ENCODE peak calls at places on chromosome 12, in five cellular contexts. Q, K, D, Z and A are unnamed samples.

GRCh38 chr12:4099276-4099675 is 174.3 kb upstream of the CCND2 start:
- DNase-seq in Q (no peak), K (no peak), D (no peak), Z (no peak), A (no peak)

GRCh38 chr12:452667-453210 is 7.0 kb upstream of the B4GALNT3 start:
- DNase-seq in Q (no peak), K (peak), D (no peak), Z (peak), A (no peak)

GRCh38 chr12:51848843-51849735 is 571 bp upstream of the FIGNL2 start:
- DNase-seq in Q (no peak), K (no peak), D (no peak), Z (no peak), A (no peak)

GRCh38 chr12:124286414-124286813 is 8.5 kb upstream of the RFLNA start:
- DNase-seq in Q (no peak), K (no peak), D (no peak), Z (no peak), A (no peak)

GRCh38 chr12:124379938-124380754 is 85.3 kb downstream of the RFLNA start:
- DNase-seq in Q (peak), K (no peak), D (peak), Z (peak), A (peak)

GRCh38 chr12:1936406-1937320 is 18.2 kb upstream of the CACNA2D4 start:
- DNase-seq in Q (peak), K (no peak), D (peak), Z (peak), A (no peak)

GRCh38 chr12:40691913-40692616 is at the start of gene CNTN1:
- DNase-seq in Q (no peak), K (no peak), D (peak), Z (no peak), A (no peak)

GRCh38 chr12:92272301-92272964 is 126.8 kb upstream of the BTG1 start:
- DNase-seq in Q (no peak), K (no peak), D (no peak), Z (no peak), A (no peak)

GRCh38 chr12:42611571-42612257 is 22.2 kb upstream of the PRICKLE1 start:
- DNase-seq in Q (no peak), K (no peak), D (no peak), Z (no peak), A (no peak)